ENCODE peak calls at places on chromosomes 1 and 21, in seven cellular contexts. One of them, this sample, is unnamed.

GRCh38 chr1:199742547-199742946 is 285.0 kb upstream of the NR5A2 start:
- DNase-seq in cardiac fibroblast: peak; percentile 89
- DNase-seq in naive B cell: no peak
- DNase-seq in head of caudate nucleus: no peak
- DNase-seq in GM23338: no peak
- DNase-seq in T1000: peak; percentile 31
- DNase-seq in PC-3: peak; percentile 75
- DNase-seq in this sample: no peak

GRCh38 chr1:209634005-209634737 is 18.1 kb downstream of the LAMB3 start:
- DNase-seq in cardiac fibroblast: no peak
- DNase-seq in naive B cell: no peak
- DNase-seq in head of caudate nucleus: no peak
- DNase-seq in GM23338: no peak
- DNase-seq in T1000: no peak
- DNase-seq in PC-3: no peak
- DNase-seq in this sample: no peak

GRCh38 chr1:102937401-102937800 is 170.9 kb downstream of the COL11A1 start:
- DNase-seq in cardiac fibroblast: no peak
- DNase-seq in naive B cell: no peak
- DNase-seq in head of caudate nucleus: no peak
- DNase-seq in GM23338: peak; percentile 31
- DNase-seq in T1000: no peak
- DNase-seq in PC-3: no peak
- DNase-seq in this sample: no peak

GRCh38 chr1:19463204-19463803 is 22.0 kb downstream of the CAPZB start:
- DNase-seq in cardiac fibroblast: no peak
- DNase-seq in naive B cell: peak; percentile 71
- DNase-seq in head of caudate nucleus: no peak
- DNase-seq in GM23338: no peak
- DNase-seq in T1000: no peak
- DNase-seq in PC-3: no peak
- DNase-seq in this sample: peak; percentile 77

GRCh38 chr1:6245869-6246496 is 2.0 kb downstream of the HES3 start:
- DNase-seq in cardiac fibroblast: no peak
- DNase-seq in naive B cell: no peak
- DNase-seq in head of caudate nucleus: no peak
- DNase-seq in GM23338: peak; percentile 94
- DNase-seq in T1000: no peak
- DNase-seq in PC-3: peak; percentile 69
- DNase-seq in this sample: no peak

GRCh38 chr1:180631197-180631765 is 541 bp upstream of the XPR1 start:
- DNase-seq in cardiac fibroblast: no peak
- DNase-seq in naive B cell: no peak
- DNase-seq in head of caudate nucleus: no peak
- DNase-seq in GM23338: no peak
- DNase-seq in T1000: no peak
- DNase-seq in PC-3: no peak
- DNase-seq in this sample: peak; percentile 19

GRCh38 chr1:145906954-145907755 is 2.7 kb downstream of the ITGA10 start:
- DNase-seq in cardiac fibroblast: peak; percentile 59
- DNase-seq in naive B cell: no peak
- DNase-seq in head of caudate nucleus: no peak
- DNase-seq in GM23338: no peak
- DNase-seq in T1000: no peak
- DNase-seq in PC-3: no peak
- DNase-seq in this sample: no peak

GRCh38 chr1:43358121-43358745 is 548 bp upstream of the CDC20 start:
- DNase-seq in cardiac fibroblast: peak; percentile 36
- DNase-seq in naive B cell: peak; percentile 12
- DNase-seq in head of caudate nucleus: no peak
- DNase-seq in GM23338: peak; percentile 82
- DNase-seq in T1000: no peak
- DNase-seq in PC-3: peak; percentile 54
- DNase-seq in this sample: peak; percentile 16

GRCh38 chr21:28801906-28802305 is 190.8 kb downstream of the LTN1 start:
- DNase-seq in cardiac fibroblast: no peak
- DNase-seq in naive B cell: no peak
- DNase-seq in head of caudate nucleus: no peak
- DNase-seq in GM23338: no peak
- DNase-seq in T1000: no peak
- DNase-seq in PC-3: peak; percentile 41
- DNase-seq in this sample: no peak

GRCh38 chr1:89460348-89460747 is 64.3 kb upstream of the LRRC8B start:
- DNase-seq in cardiac fibroblast: no peak
- DNase-seq in naive B cell: no peak
- DNase-seq in head of caudate nucleus: no peak
- DNase-seq in GM23338: no peak
- DNase-seq in T1000: no peak
- DNase-seq in PC-3: no peak
- DNase-seq in this sample: no peak

GRCh38 chr1:66405046-66405445 is 128.9 kb upstream of the SGIP1 start:
- DNase-seq in cardiac fibroblast: no peak
- DNase-seq in naive B cell: no peak
- DNase-seq in head of caudate nucleus: no peak
- DNase-seq in GM23338: no peak
- DNase-seq in T1000: no peak
- DNase-seq in PC-3: no peak
- DNase-seq in this sample: no peak

GRCh38 chr1:81126989-81127571 is 673.7 kb upstream of the ADGRL2 start:
- DNase-seq in cardiac fibroblast: no peak
- DNase-seq in naive B cell: no peak
- DNase-seq in head of caudate nucleus: no peak
- DNase-seq in GM23338: no peak
- DNase-seq in T1000: no peak
- DNase-seq in PC-3: no peak
- DNase-seq in this sample: no peak

GRCh38 chr1:77874804-77875445 is 13.5 kb upstream of the NEXN start:
- DNase-seq in cardiac fibroblast: no peak
- DNase-seq in naive B cell: no peak
- DNase-seq in head of caudate nucleus: no peak
- DNase-seq in GM23338: no peak
- DNase-seq in T1000: peak; percentile 64
- DNase-seq in PC-3: peak; percentile 92
- DNase-seq in this sample: no peak

GRCh38 chr21:44890338-44890931 is 16.9 kb upstream of the PTTG1IP start:
- DNase-seq in cardiac fibroblast: no peak
- DNase-seq in naive B cell: no peak
- DNase-seq in head of caudate nucleus: no peak
- DNase-seq in GM23338: no peak
- DNase-seq in T1000: no peak
- DNase-seq in PC-3: no peak
- DNase-seq in this sample: no peak

GRCh38 chr1:68319907-68320306 is 87.6 kb upstream of the WLS start:
- DNase-seq in cardiac fibroblast: no peak
- DNase-seq in naive B cell: no peak
- DNase-seq in head of caudate nucleus: no peak
- DNase-seq in GM23338: peak; percentile 11
- DNase-seq in T1000: no peak
- DNase-seq in PC-3: no peak
- DNase-seq in this sample: no peak

GRCh38 chr1:21259316-21260076 is 30.8 kb downstream of the ECE1 start:
- DNase-seq in cardiac fibroblast: no peak
- DNase-seq in naive B cell: no peak
- DNase-seq in head of caudate nucleus: no peak
- DNase-seq in GM23338: no peak
- DNase-seq in T1000: no peak
- DNase-seq in PC-3: no peak
- DNase-seq in this sample: no peak

GRCh38 chr1:40575336-40575735 is 43.9 kb downstream of the ZNF684 start:
- DNase-seq in cardiac fibroblast: no peak
- DNase-seq in naive B cell: no peak
- DNase-seq in head of caudate nucleus: no peak
- DNase-seq in GM23338: no peak
- DNase-seq in T1000: no peak
- DNase-seq in PC-3: no peak
- DNase-seq in this sample: no peak

GRCh38 chr1:85274969-85275453 is 1.4 kb downstream of the BCL10 start:
- DNase-seq in cardiac fibroblast: peak; percentile 70
- DNase-seq in naive B cell: peak; percentile 27
- DNase-seq in head of caudate nucleus: no peak
- DNase-seq in GM23338: no peak
- DNase-seq in T1000: no peak
- DNase-seq in PC-3: peak; percentile 84
- DNase-seq in this sample: no peak

GRCh38 chr1:234716907-234717375 is 107.0 kb upstream of the IRF2BP2 start:
- DNase-seq in cardiac fibroblast: no peak
- DNase-seq in naive B cell: no peak
- DNase-seq in head of caudate nucleus: no peak
- DNase-seq in GM23338: no peak
- DNase-seq in T1000: no peak
- DNase-seq in PC-3: no peak
- DNase-seq in this sample: no peak

GRCh38 chr1:51859737-51860136 is 18.8 kb downstream of the NRDC start:
- DNase-seq in cardiac fibroblast: no peak
- DNase-seq in naive B cell: no peak
- DNase-seq in head of caudate nucleus: no peak
- DNase-seq in GM23338: no peak
- DNase-seq in T1000: no peak
- DNase-seq in PC-3: no peak
- DNase-seq in this sample: no peak

GRCh38 chr1:180194546-180195207 is 35.4 kb upstream of the LHX4 start:
- DNase-seq in cardiac fibroblast: no peak
- DNase-seq in naive B cell: no peak
- DNase-seq in head of caudate nucleus: no peak
- DNase-seq in GM23338: no peak
- DNase-seq in T1000: no peak
- DNase-seq in PC-3: no peak
- DNase-seq in this sample: no peak

GRCh38 chr1:52423771-52424170 is 19.4 kb downstream of the PRPF38A start:
- DNase-seq in cardiac fibroblast: no peak
- DNase-seq in naive B cell: peak; percentile 9
- DNase-seq in head of caudate nucleus: no peak
- DNase-seq in GM23338: no peak
- DNase-seq in T1000: no peak
- DNase-seq in PC-3: no peak
- DNase-seq in this sample: no peak

GRCh38 chr1:87424541-87424940 is 95.9 kb downstream of the LMO4 start:
- DNase-seq in cardiac fibroblast: no peak
- DNase-seq in naive B cell: no peak
- DNase-seq in head of caudate nucleus: no peak
- DNase-seq in GM23338: no peak
- DNase-seq in T1000: no peak
- DNase-seq in PC-3: peak; percentile 72
- DNase-seq in this sample: no peak

GRCh38 chr1:43671626-43672330 is 21.8 kb downstream of the KDM4A start:
- DNase-seq in cardiac fibroblast: peak; percentile 87
- DNase-seq in naive B cell: no peak
- DNase-seq in head of caudate nucleus: no peak
- DNase-seq in GM23338: no peak
- DNase-seq in T1000: no peak
- DNase-seq in PC-3: no peak
- DNase-seq in this sample: no peak

GRCh38 chr1:119732465-119733168 is 20.9 kb downstream of the PHGDH start:
- DNase-seq in cardiac fibroblast: no peak
- DNase-seq in naive B cell: no peak
- DNase-seq in head of caudate nucleus: peak; percentile 62
- DNase-seq in GM23338: no peak
- DNase-seq in T1000: no peak
- DNase-seq in PC-3: no peak
- DNase-seq in this sample: no peak

GRCh38 chr1:215923129-215923824 is 356.2 kb downstream of the KCTD3 start:
- DNase-seq in cardiac fibroblast: no peak
- DNase-seq in naive B cell: no peak
- DNase-seq in head of caudate nucleus: no peak
- DNase-seq in GM23338: no peak
- DNase-seq in T1000: no peak
- DNase-seq in PC-3: peak; percentile 41
- DNase-seq in this sample: no peak

GRCh38 chr1:2229921-2230700 is 2.0 kb downstream of the SKI start:
- DNase-seq in cardiac fibroblast: peak; percentile 61
- DNase-seq in naive B cell: no peak
- DNase-seq in head of caudate nucleus: no peak
- DNase-seq in GM23338: peak; percentile 50
- DNase-seq in T1000: no peak
- DNase-seq in PC-3: peak; percentile 52
- DNase-seq in this sample: no peak

GRCh38 chr1:235161685-235162327 is 756 bp upstream of the RBM34 start:
- DNase-seq in cardiac fibroblast: no peak
- DNase-seq in naive B cell: no peak
- DNase-seq in head of caudate nucleus: no peak
- DNase-seq in GM23338: peak; percentile 26
- DNase-seq in T1000: no peak
- DNase-seq in PC-3: no peak
- DNase-seq in this sample: no peak

GRCh38 chr1:228265167-228265566 is 57.3 kb downstream of the OBSCN start:
- DNase-seq in cardiac fibroblast: peak; percentile 45
- DNase-seq in naive B cell: no peak
- DNase-seq in head of caudate nucleus: no peak
- DNase-seq in GM23338: no peak
- DNase-seq in T1000: no peak
- DNase-seq in PC-3: peak; percentile 28
- DNase-seq in this sample: no peak

GRCh38 chr1:54806931-54807611 is 5.9 kb upstream of the TTC22 start:
- DNase-seq in cardiac fibroblast: no peak
- DNase-seq in naive B cell: no peak
- DNase-seq in head of caudate nucleus: no peak
- DNase-seq in GM23338: no peak
- DNase-seq in T1000: no peak
- DNase-seq in PC-3: peak; percentile 76
- DNase-seq in this sample: no peak

GRCh38 chr1:229884765-229885164 is 182.3 kb upstream of the GALNT2 start:
- DNase-seq in cardiac fibroblast: no peak
- DNase-seq in naive B cell: no peak
- DNase-seq in head of caudate nucleus: no peak
- DNase-seq in GM23338: no peak
- DNase-seq in T1000: no peak
- DNase-seq in PC-3: no peak
- DNase-seq in this sample: no peak

GRCh38 chr1:160708118-160708517 is 3.5 kb downstream of the CD48 start:
- DNase-seq in cardiac fibroblast: no peak
- DNase-seq in naive B cell: peak; percentile 46
- DNase-seq in head of caudate nucleus: no peak
- DNase-seq in GM23338: no peak
- DNase-seq in T1000: no peak
- DNase-seq in PC-3: no peak
- DNase-seq in this sample: no peak